ENCODE peak calls at places on chromosomes 3 and 15, in seven cellular contexts. T is AG04450, C is Calu3, Q is prostate gland, J is GM06990, E is LNCaP clone FGC, M is left lung. B is an unnamed sample.

GRCh38 chr3:15858547-15859506 is 61.0 kb upstream of the ANKRD28 start:
- DNase-seq in Q (peak; percentile 30), E (peak; percentile 72), M (peak; percentile 89), T (no peak), C (peak; percentile 69), J (peak; percentile 88), B (peak; percentile 76)

GRCh38 chr15:29942548-29942947 is 120.3 kb upstream of the TJP1 start:
- DNase-seq in J (no peak), M (no peak), Q (no peak), T (no peak), E (no peak), C (no peak), B (no peak)

GRCh38 chr15:36172970-36173369 is 406.5 kb upstream of the CDIN1 start:
- DNase-seq in E (no peak), M (no peak), T (no peak), J (no peak), Q (no peak), C (no peak), B (no peak)

GRCh38 chr15:67194171-67195114 is 60.0 kb downstream of the AAGAB start:
- DNase-seq in Q (no peak), J (no peak), C (no peak), E (no peak), M (no peak), T (no peak), B (no peak)

GRCh38 chr15:41957021-41957897 is 15.1 kb downstream of the EHD4 start:
- DNase-seq in T (no peak), Q (no peak), E (no peak), C (no peak), J (peak; percentile 59), M (no peak), B (peak; percentile 59)

GRCh38 chr15:57667171-57667924 is 39.2 kb upstream of the POLR2M start:
- DNase-seq in E (no peak), M (no peak), T (peak; percentile 26), C (peak; percentile 55), J (no peak), Q (peak; percentile 40), B (no peak)

GRCh38 chr3:183582161-183582560 is 26.7 kb upstream of the KLHL6 start:
- DNase-seq in Q (no peak), J (no peak), M (no peak), E (no peak), C (no peak), T (no peak), B (no peak)

GRCh38 chr15:61034793-61035710 is 194.1 kb downstream of the RORA start:
- DNase-seq in T (no peak), E (no peak), C (no peak), M (no peak), J (no peak), Q (no peak), B (no peak)

GRCh38 chr3:111903067-111903511 is 44.0 kb downstream of the PHLDB2 start:
- DNase-seq in C (peak; percentile 27), E (no peak), Q (no peak), J (no peak), T (peak; percentile 47), M (no peak), B (no peak)

GRCh38 chr15:100726426-100727190 is 124.2 kb downstream of the ASB7 start:
- DNase-seq in J (no peak), T (no peak), E (no peak), Q (no peak), M (no peak), C (no peak), B (peak; percentile 3)

GRCh38 chr3:53238051-53238850 is 17.6 kb downstream of the TKT start:
- DNase-seq in T (peak; percentile 78), M (peak; percentile 76), C (peak; percentile 82), E (no peak), J (no peak), Q (peak; percentile 40), B (no peak)

GRCh38 chr3:189214651-189215050 is 42.9 kb downstream of the TPRG1 start:
- DNase-seq in E (no peak), T (no peak), J (no peak), M (no peak), C (no peak), Q (no peak), B (no peak)

DNA sequence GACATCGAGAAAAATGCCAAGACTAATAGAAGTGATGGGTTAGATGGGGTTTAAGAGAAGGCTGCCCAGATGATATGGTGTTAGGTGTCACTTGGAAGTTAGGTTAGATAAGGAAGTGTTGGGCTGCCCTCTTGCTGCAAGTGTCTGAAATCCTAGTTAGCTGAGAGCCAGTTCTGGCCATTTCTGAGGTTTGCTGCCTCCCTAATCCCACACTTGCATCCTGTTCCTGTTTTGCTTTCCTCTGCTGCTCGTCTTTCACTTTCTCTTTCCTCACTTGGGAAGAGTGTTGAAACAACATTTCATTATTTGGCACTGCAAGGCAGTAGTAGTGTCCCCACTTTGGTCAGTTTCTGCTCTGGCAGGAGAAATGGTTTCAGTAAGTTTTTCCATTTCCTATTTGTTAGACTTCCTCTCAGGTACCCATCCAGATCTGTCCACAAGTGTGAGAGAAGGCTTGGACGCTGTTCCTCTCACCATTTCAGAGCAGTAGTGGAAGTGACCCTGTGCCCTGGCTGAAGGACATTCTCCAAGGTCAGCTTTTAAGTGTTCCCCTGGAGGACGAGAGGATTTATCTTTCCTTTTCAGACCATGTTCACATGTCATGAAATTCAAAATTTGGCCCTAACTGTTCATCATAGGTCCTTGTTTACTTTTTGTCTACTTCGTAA is 93.3 kb downstream of the ADAMTSL3 start:
- DNase-seq in C (peak; percentile 48), E (no peak), M (no peak), Q (peak; percentile 12), J (no peak), T (no peak), B (no peak)
- TF ChIP-seq CTCF in C (no peak), E (peak; percentile 60), M (no peak), Q (no peak), J (no peak), T (peak; percentile 20), B (no peak)

DNA sequence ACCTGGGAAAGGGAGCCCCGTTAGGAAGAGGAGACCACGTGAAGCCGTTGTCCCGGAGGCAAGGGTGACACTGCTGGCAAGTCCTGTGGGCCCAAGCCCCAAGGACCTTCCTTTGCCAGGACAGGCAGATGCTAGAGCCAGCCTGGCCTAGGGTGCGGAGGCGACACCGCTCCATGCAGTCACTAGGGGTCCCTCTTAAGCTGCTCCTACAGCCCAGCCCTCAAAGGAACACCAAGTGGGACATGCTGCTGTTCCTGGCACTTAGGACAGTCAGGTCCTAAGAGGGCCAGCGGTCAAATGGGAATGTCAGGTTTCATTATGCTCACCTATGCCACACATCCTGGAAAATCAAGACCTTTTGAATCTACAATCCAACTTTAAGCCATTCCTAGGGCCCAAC is 59.7 kb downstream of the RPN1 start:
- DNase-seq in E (no peak), J (no peak), Q (no peak), C (no peak), M (no peak), T (no peak), B (no peak)
- TF ChIP-seq CTCF in E (no peak), J (peak; percentile 16), Q (no peak), C (peak; percentile 24), M (no peak), T (no peak), B (no peak)

GRCh38 chr3:113894927-113895326 is 52.9 kb upstream of the ZDHHC23 start:
- DNase-seq in Q (no peak), T (no peak), E (no peak), J (no peak), C (no peak), M (no peak), B (no peak)

GRCh38 chr3:113885050-113885449 is 46.5 kb downstream of the GRAMD1C start:
- DNase-seq in M (no peak), E (no peak), T (no peak), Q (no peak), C (no peak), J (peak; percentile 6), B (no peak)

GRCh38 chr3:113895964-113896363 is 51.8 kb upstream of the ZDHHC23 start:
- DNase-seq in E (no peak), C (no peak), J (no peak), Q (no peak), M (no peak), T (no peak), B (no peak)

GRCh38 chr3:113890256-113890900 is 51.8 kb downstream of the GRAMD1C start:
- DNase-seq in M (no peak), E (no peak), Q (no peak), J (peak; percentile 1), C (peak; percentile 27), T (no peak), B (no peak)
- TF ChIP-seq CTCF in M (no peak), E (no peak), Q (no peak), J (no peak), C (no peak), T (no peak), B (no peak)

GRCh38 chr3:11735638-11736037 is 91.9 kb upstream of the VGLL4 start:
- DNase-seq in Q (no peak), M (no peak), T (no peak), J (no peak), C (no peak), E (no peak), B (no peak)
- TF ChIP-seq CTCF in Q (no peak), M (no peak), T (no peak), J (peak; percentile 37), C (no peak), E (peak; percentile 29), B (no peak)

GRCh38 chr3:50502584-50503423 is 630 bp downstream of the CACNA2D2 start:
- DNase-seq in Q (no peak), J (no peak), T (no peak), C (no peak), E (no peak), M (no peak), B (no peak)
- TF ChIP-seq CTCF in Q (no peak), J (no peak), T (no peak), C (no peak), E (no peak), M (no peak), B (no peak)

DNA sequence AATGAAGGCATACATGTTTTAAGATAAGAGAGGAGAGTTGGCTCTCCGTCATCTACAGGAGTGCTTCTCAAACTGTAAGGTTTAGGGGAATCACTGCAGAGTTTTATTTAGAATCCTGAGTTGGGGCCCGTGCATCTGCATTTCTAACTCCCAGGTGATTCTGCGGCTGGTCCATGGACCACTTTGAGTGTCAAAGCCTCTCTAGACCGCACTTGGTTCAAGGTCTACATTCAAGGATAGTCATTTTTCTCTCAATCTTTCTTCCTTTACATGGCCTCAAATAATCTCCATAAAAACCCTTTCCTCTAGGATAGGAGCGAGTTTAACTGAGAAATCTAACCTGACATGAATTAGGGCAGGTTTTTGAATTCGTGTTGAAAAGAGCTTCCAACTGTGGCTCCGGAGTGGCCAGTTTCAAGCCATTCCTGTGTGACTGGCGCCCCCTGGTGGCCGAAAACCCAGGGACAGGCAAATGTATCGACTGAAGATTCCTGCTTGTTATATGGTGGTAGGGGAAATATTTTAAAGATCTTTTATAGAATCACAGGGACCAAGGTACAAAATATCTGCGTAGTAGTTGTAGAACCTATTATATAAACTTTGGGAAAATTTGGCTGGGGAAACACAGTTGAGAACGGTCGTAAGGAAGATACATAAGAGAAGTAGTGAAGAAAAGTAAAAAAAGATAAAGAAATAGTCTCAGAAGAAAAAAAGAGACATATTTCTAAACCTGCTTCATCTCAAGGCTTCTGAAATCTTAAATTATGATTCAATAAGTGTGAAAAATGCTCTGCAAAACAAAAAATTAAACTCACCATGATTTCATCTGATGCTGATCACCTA is 11.9 kb downstream of the GABRR3 start:
- DNase-seq in M (peak; percentile 96), Q (peak; percentile 85), C (peak; percentile 91), E (peak; percentile 39), T (peak; percentile 41), J (peak; percentile 25), B (peak; percentile 56)
- TF ChIP-seq CTCF in M (peak; percentile 97), Q (peak; percentile 98), C (peak; percentile 82), E (peak; percentile 82), T (peak; percentile 95), J (peak; percentile 89), B (peak; percentile 91)

B was measured in GM10248.